ENCODE peak calls at places on chromosomes 2 and 18, in four cellular contexts. H, F, W and T are unnamed samples.

GRCh38 chr18:67597759-67598158 is 81.2 kb upstream of the DSEL start:
- DNase-seq in H (no peak), F (no peak), W (no peak), T (no peak)

GRCh38 chr2:73925033-73925704 is 1.5 kb upstream of the DGUOK start:
- DNase-seq in W (no peak), H (no peak), F (no peak), T (no peak)

GRCh38 chr2:152743004-152743403 is 24.6 kb downstream of the ARL6IP6 start:
- DNase-seq in W (no peak), H (no peak), F (no peak), T (no peak)

GRCh38 chr2:153476491-153477095 is 2.0 kb downstream of the RPRM start:
- DNase-seq in F (no peak), W (no peak), H (no peak), T (no peak)

GRCh38 chr18:58394607-58395425 is 234.1 kb downstream of the ALPK2 start:
- DNase-seq in W (no peak), H (no peak), F (no peak), T (no peak)

GRCh38 chr2:19876751-19877150 is 25.0 kb downstream of the TTC32 start:
- DNase-seq in W (no peak), H (no peak), F (no peak), T (no peak)

GRCh38 chr2:152418688-152419087 is 83.7 kb downstream of the FMNL2 start:
- DNase-seq in F (no peak), W (peak), H (no peak), T (no peak)

GRCh38 chr2:19362652-19363473 is 4.4 kb upstream of the OSR1 start:
- DNase-seq in F (peak), W (peak), H (peak), T (no peak)